ENCODE peak calls at places on chromosomes 5 and 9, in four cellular contexts. F is tibial artery, D is HS-5, K is nucleus accumbens. M is an unnamed sample.
A peak's percentile ranks its signal among the peaks of the same experiment; 100 is the strongest.

GRCh38 chr9:131390990-131391389 is 2.9 kb upstream of the PRRC2B start:
- DNase-seq in F (no peak), D (no peak), K (no peak), M (no peak)

GRCh38 chr5:7852542-7852941 is 1.6 kb upstream of the CFAP90 start:
- DNase-seq in F (no peak), D (no peak), K (no peak), M (no peak)

GRCh38 chr5:171520300-171521170 is 101.1 kb downstream of the FGF18 start:
- DNase-seq in F (no peak), D (no peak), K (no peak), M (no peak)

GRCh38 chr5:7015586-7016256 is 302.5 kb downstream of the TENT4A start:
- DNase-seq in F (no peak), D (no peak), K (no peak), M (no peak)

GRCh38 chr9:110996436-110997224 is 41.6 kb downstream of the LPAR1 start:
- DNase-seq in F (peak; percentile 72), D (no peak), K (no peak), M (peak; percentile 56)

GRCh38 chr9:31588010-31588409 is 796.4 kb upstream of the ACO1 start:
- DNase-seq in F (no peak), D (no peak), K (peak; percentile 11), M (no peak)

GRCh38 chr5:158623971-158624370 is 475.7 kb downstream of the EBF1 start:
- DNase-seq in F (no peak), D (no peak), K (no peak), M (no peak)

GRCh38 chr5:153902026-153902425 is 136.7 kb downstream of the FAM114A2 start:
- DNase-seq in F (no peak), D (no peak), K (no peak), M (no peak)

GRCh38 chr5:56760723-56761122 is 54.6 kb upstream of the MAP3K1 start:
- DNase-seq in F (no peak), D (no peak), K (no peak), M (no peak)

GRCh38 chr5:66840527-66841013 is 244.4 kb downstream of the MAST4 start:
- DNase-seq in F (no peak), D (no peak), K (no peak), M (no peak)

M was measured in tibial nerve.